ENCODE peak calls at places on chromosome 2, in five cellular contexts. M is T-helper 1 cell, N is tibial artery, K is choroid plexus epithelial cell, O is Daoy. X is an unnamed sample.

GRCh38 chr2:201219328-201220096 is 36.6 kb downstream of the CASP10 start:
- DNase-seq in M (no peak), O (no peak), N (no peak), K (no peak), X (no peak)

GRCh38 chr2:74010087-74010541 is 25.4 kb downstream of the TET3 start:
- DNase-seq in N (no peak), M (no peak), O (peak), K (peak), X (no peak)

GRCh38 chr2:56464613-56465012 is 280.8 kb downstream of the CCDC85A start:
- DNase-seq in N (no peak), O (no peak), M (no peak), K (peak), X (no peak)

GRCh38 chr2:26630669-26631360 is 10.4 kb downstream of the CIB4 start:
- DNase-seq in M (no peak), K (peak), N (no peak), O (peak), X (no peak)

GRCh38 chr2:88165604-88166003 is 4.5 kb upstream of the THNSL2 start:
- DNase-seq in O (no peak), M (no peak), K (no peak), N (no peak), X (no peak)

GRCh38 chr2:219461669-219462068 is 27.0 kb downstream of the SPEG start:
- DNase-seq in N (no peak), K (no peak), O (no peak), M (no peak), X (no peak)

GRCh38 chr2:9142551-9143263 is 63.9 kb upstream of the ASAP2 start:
- DNase-seq in K (peak), O (peak), M (peak), N (peak), X (peak)

GRCh38 chr2:137838255-137839092 is 125.8 kb upstream of the HNMT start:
- DNase-seq in K (peak), N (no peak), O (peak), M (no peak), X (no peak)

GRCh38 chr2:149601141-149601796 is 13.7 kb upstream of the MMADHC start:
- DNase-seq in N (no peak), M (no peak), K (peak), O (no peak), X (no peak)

GRCh38 chr2:96102596-96103387 is 13.6 kb downstream of the ADRA2B start:
- DNase-seq in O (no peak), N (peak), M (no peak), K (no peak), X (no peak)

GRCh38 chr2:105752691-105753090 is 8.0 kb downstream of the NCK2 start:
- DNase-seq in K (no peak), O (no peak), N (no peak), M (no peak), X (no peak)

GRCh38 chr2:28753043-28753683 is 1.5 kb downstream of the PPP1CB start:
- DNase-seq in M (no peak), O (peak), K (peak), N (peak), X (peak)

GRCh38 chr2:173524257-173524951 is 169.7 kb downstream of the CDCA7 start:
- DNase-seq in K (no peak), M (no peak), O (no peak), N (no peak), X (no peak)

GRCh38 chr2:228037915-228038314 is 143.6 kb downstream of the SPHKAP start:
- DNase-seq in K (no peak), M (no peak), N (no peak), O (no peak), X (no peak)

GRCh38 chr2:31322376-31322775 is 88.4 kb downstream of the EHD3 start:
- DNase-seq in M (no peak), K (peak), N (no peak), O (no peak), X (no peak)

GRCh38 chr2:201890447-201890846 is 84.1 kb downstream of the CDK15 start:
- DNase-seq in O (no peak), K (peak), M (no peak), N (no peak), X (no peak)

X was measured in activated effector memory CD4-positive, alpha-beta T cell treated with Interleukin-2 at 50 U/mL for 16 hours.